ENCODE peak calls at places on chromosomes 12 and 14, in seven cellular contexts. U is CD8-positive, alpha-beta memory T cell; K is IMR-90; V is OCI-LY7; X is kidney; H is tibial artery; R is fibroblast of lung. O is an unnamed sample.

GRCh38 chr14:36068777-36069534 is 107.6 kb downstream of the PTCSC3 start:
- DNase-seq in U (no peak), K (peak; percentile 21), V (no peak), X (no peak), H (no peak), R (peak; percentile 91), O (no peak)

GRCh38 chr14:69321601-69322330 is 61.8 kb downstream of the GALNT16 start:
- DNase-seq in U (no peak), K (no peak), V (no peak), X (peak; percentile 45), H (peak; percentile 47), R (no peak), O (no peak)

GRCh38 chr12:11486623-11487444 is 91.5 kb upstream of the PRB2 start:
- DNase-seq in U (peak; percentile 74), K (peak; percentile 88), V (peak; percentile 92), X (peak; percentile 82), H (peak; percentile 80), R (peak; percentile 77), O (peak; percentile 22)

GRCh38 chr14:86852530-86852929 is 1140.5 kb downstream of the GALC start:
- DNase-seq in U (no peak), K (peak; percentile 87), V (no peak), X (no peak), H (no peak), R (peak; percentile 78), O (no peak)

GRCh38 chr14:90489916-90490726 is 93.3 kb downstream of the CALM1 start:
- DNase-seq in U (no peak), K (peak; percentile 18), V (no peak), X (no peak), H (no peak), R (peak; percentile 24), O (no peak)

GRCh38 chr12:54370218-54370730 is 6.0 kb upstream of the GPR84 start:
- DNase-seq in U (no peak), K (peak; percentile 77), V (no peak), X (peak; percentile 94), H (peak; percentile 90), R (peak; percentile 77), O (no peak)

GRCh38 chr14:87030182-87030581 is 962.8 kb downstream of the GALC start:
- DNase-seq in U (no peak), K (no peak), V (no peak), X (no peak), H (no peak), R (no peak), O (peak; percentile 31)

GRCh38 chr12:67827820-67828383 is 161.3 kb upstream of the IFNG-AS1 start:
- DNase-seq in U (no peak), K (peak; percentile 99), V (no peak), X (no peak), H (no peak), R (peak; percentile 100), O (peak; percentile 87)

GRCh38 chr14:95614335-95614734 is 71.9 kb upstream of the TCL1B start:
- DNase-seq in U (no peak), K (no peak), V (peak; percentile 79), X (no peak), H (no peak), R (no peak), O (no peak)

GRCh38 chr14:68210729-68211299 is 391.2 kb downstream of the RAD51B start:
- DNase-seq in U (peak; percentile 28), K (peak; percentile 99), V (peak; percentile 70), X (no peak), H (no peak), R (peak; percentile 99), O (peak; percentile 86)

GRCh38 chr12:117583677-117584076 is 222.3 kb upstream of the NOS1 start:
- DNase-seq in U (no peak), K (no peak), V (no peak), X (no peak), H (no peak), R (no peak), O (no peak)

DNA sequence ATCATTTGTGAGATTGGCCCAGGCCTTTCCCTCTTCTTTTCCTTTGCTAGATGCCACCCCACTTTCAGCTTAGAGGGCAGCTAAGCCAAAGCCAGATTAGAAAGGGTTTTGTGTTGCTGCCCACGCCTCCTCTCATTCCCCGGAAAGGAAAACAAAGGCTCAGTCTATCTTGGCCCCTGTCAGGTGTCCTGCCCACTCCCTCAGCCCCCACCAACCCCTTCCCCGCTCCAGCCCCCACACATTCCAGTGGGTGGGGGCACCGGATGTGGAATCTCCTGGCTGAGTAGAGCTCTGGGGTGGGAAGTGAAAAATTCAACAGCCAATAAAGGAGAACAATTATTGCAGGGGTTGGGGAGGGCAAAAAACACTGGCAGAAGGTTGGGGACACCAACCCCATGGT is 2.2 kb upstream of the RDH5 start:
- DNase-seq in U (no peak), K (no peak), V (no peak), X (no peak), H (no peak), R (peak; percentile 62), O (no peak)
- H3K27ac ChIP-seq in U (no peak overlapping the region), K (peak overlapping the region; percentile 38), V (no peak overlapping the region), X (peak overlapping the region; percentile 0), H (peak overlapping the region; percentile 98), R (peak overlapping the region; percentile 90), O (peak overlapping the region; percentile 91)

GRCh38 chr12:92926549-92926948 is 2.5 kb downstream of the EEA1 start:
- DNase-seq in U (no peak), K (no peak), V (no peak), X (no peak), H (no peak), R (no peak), O (no peak)
- H3K27ac ChIP-seq in U (no peak overlapping the region), K (peak overlapping the region; percentile 51), V (no peak overlapping the region), X (no peak overlapping the region), H (peak overlapping the region; percentile 100), R (peak overlapping the region; percentile 87), O (no peak overlapping the region)

GRCh38 chr12:107379852-107380567 is 286.7 kb upstream of the CRY1 start:
- DNase-seq in U (no peak), K (peak; percentile 46), V (no peak), X (no peak), H (no peak), R (peak; percentile 47), O (peak; percentile 46)
- H3K27ac ChIP-seq in U (no peak overlapping the region), K (peak overlapping the region; percentile 12), V (no peak overlapping the region), X (no peak overlapping the region), H (no peak overlapping the region), R (no peak overlapping the region), O (peak overlapping the region; percentile 76)

GRCh38 chr14:100675664-100676063 is 51.0 kb upstream of the DLK1 start:
- DNase-seq in U (no peak), K (no peak), V (no peak), X (no peak), H (no peak), R (no peak), O (no peak)

GRCh38 chr14:100677925-100678765 is 48.5 kb upstream of the DLK1 start:
- DNase-seq in U (no peak), K (peak; percentile 52), V (no peak), X (no peak), H (no peak), R (peak; percentile 69), O (no peak)

GRCh38 chr14:100676089-100676685 is 50.5 kb upstream of the DLK1 start:
- DNase-seq in U (no peak), K (no peak), V (no peak), X (no peak), H (no peak), R (no peak), O (no peak)

GRCh38 chr14:100679170-100679569 is 47.5 kb upstream of the DLK1 start:
- DNase-seq in U (no peak), K (no peak), V (no peak), X (no peak), H (no peak), R (no peak), O (no peak)

GRCh38 chr14:100677152-100677924 is 49.4 kb upstream of the DLK1 start:
- DNase-seq in U (no peak), K (no peak), V (no peak), X (no peak), H (no peak), R (no peak), O (no peak)
- H3K27ac ChIP-seq in U (peak overlapping the region; percentile 64), K (no peak overlapping the region), V (no peak overlapping the region), X (peak overlapping the region; percentile 63), H (no peak overlapping the region), R (no peak overlapping the region), O (no peak overlapping the region)

DNA sequence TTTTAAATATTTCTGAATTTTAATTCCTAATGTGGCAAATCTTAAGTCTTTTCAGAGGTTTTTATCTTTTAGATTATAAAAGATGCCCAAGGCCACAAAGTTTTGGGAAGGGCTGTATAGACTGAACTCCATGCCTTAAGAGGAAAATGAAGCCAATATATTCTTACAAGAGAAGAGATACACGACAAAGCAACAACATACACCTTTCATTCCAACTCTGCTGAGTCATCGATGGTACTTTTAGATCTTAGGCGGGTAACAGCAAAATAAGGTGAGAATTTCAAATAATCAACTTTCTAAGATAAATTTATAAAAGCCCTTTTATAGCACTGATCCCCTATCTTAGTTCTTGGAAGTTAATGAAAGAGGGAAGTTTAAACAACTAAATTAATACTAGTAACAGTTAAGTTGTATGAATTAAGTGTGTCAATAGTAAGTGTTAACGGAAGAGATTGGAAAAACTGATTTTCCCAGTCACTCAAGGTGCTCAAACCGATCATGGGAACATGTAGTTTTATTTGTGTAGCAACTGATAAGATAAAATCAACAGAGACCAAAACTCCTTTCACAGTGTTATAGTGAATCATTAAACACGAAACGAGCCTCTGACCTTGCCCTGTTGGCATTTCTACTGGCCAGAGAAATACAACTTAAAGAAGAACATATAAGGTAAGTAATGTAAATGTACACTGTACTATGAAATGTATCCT is 18.8 kb upstream of the PIK3C2G start:
- DNase-seq in U (no peak), K (no peak), V (no peak), X (no peak), H (no peak), R (no peak), O (no peak)
- H3K27ac ChIP-seq in U (no peak overlapping the region), K (no peak overlapping the region), V (no peak overlapping the region), X (no peak overlapping the region), H (no peak overlapping the region), R (no peak overlapping the region), O (no peak overlapping the region)

DNA sequence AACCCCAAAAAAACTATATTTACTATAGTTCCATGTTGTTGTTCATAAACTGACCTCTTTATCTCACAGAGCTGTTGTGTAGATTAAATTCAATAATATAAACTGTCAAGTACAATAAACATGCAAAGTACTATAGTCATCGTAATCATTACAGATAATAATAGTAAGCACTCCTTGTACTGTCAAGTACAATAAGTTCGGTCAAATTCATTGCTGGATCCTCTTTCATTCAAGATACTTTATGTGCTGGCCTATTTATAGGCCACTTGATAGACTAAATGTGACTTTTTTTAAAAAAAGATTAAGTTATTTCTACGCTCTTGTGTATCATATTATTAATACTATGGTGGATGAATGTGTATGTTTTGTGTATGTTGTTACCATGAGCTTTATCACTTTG is 39.2 kb upstream of the KCNJ8 start:
- DNase-seq in U (no peak), K (no peak), V (no peak), X (no peak), H (no peak), R (no peak), O (no peak)
- H3K27ac ChIP-seq in U (no peak overlapping the region), K (no peak overlapping the region), V (no peak overlapping the region), X (no peak overlapping the region), H (no peak overlapping the region), R (no peak overlapping the region), O (no peak overlapping the region)

DNA sequence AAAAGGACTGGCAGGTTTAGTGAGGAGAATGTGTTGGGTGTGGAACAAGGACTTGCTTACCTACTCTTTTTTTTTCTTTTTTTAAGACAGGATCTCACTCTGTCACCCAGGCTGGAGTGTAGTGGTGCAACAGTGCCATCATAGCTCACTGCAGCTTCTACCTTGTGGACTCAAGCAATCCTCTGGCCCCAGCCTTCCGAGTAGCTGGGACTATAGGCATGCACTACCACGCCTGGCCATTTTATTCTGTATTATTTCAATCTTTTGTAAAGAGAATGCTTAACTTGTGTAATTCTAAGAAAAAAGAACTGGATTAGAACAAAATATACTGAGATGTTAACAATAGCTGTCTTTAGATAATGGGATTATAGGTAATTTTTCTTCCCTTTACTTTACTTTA is 1.9 kb upstream of the VRTN start:
- DNase-seq in U (no peak), K (no peak), V (no peak), X (peak; percentile 1), H (no peak), R (no peak), O (no peak)
- H3K27ac ChIP-seq in U (no peak overlapping the region), K (no peak overlapping the region), V (no peak overlapping the region), X (no peak overlapping the region), H (no peak overlapping the region), R (no peak overlapping the region), O (no peak overlapping the region)